ENCODE peak calls at places on chromosomes 7 and 10, in four cellular contexts. V is GF-D8, A is NCI-H146, F is NCI-H2107. W is an unnamed sample.

GRCh38 chr10:69880301-69881081 is 78.8 kb downstream of the COL13A1 start:
- DNase-seq in A (no peak), V (no peak), F (no peak), W (no peak)

GRCh38 chr10:75106242-75106641 is 5.2 kb upstream of the SAMD8 start:
- DNase-seq in A (no peak), F (no peak), V (no peak), W (no peak)

GRCh38 chr7:69277361-69277760 is 320.9 kb upstream of the AUTS2 start:
- DNase-seq in F (no peak), V (no peak), A (no peak), W (no peak)

GRCh38 chr10:59181668-59182067 is 5.2 kb downstream of the PHYHIPL start:
- DNase-seq in F (no peak), V (no peak), A (peak; percentile 36), W (peak; percentile 48)

GRCh38 chr10:14688606-14689005 is 86.1 kb downstream of the FAM107B start:
- DNase-seq in V (peak; percentile 17), F (no peak), A (no peak), W (no peak)

GRCh38 chr10:8365935-8366911 is 311.7 kb downstream of the GATA3 start:
- DNase-seq in F (no peak), A (no peak), V (no peak), W (peak; percentile 97)

GRCh38 chr7:66758964-66759628 is 18.6 kb downstream of the RABGEF1 start:
- DNase-seq in A (no peak), V (peak; percentile 99), F (no peak), W (no peak)

GRCh38 chr10:126523071-126523470 is 134.8 kb upstream of the ADAM12 start:
- DNase-seq in A (no peak), F (no peak), V (no peak), W (no peak)

GRCh38 chr7:28005075-28005847 is 175.3 kb downstream of the JAZF1 start:
- DNase-seq in V (no peak), F (no peak), A (no peak), W (no peak)

GRCh38 chr10:123565691-123566660 is 100.2 kb upstream of the GPR26 start:
- DNase-seq in V (no peak), F (no peak), A (no peak), W (no peak)

GRCh38 chr10:113457408-113457807 is 95.4 kb upstream of the HABP2 start:
- DNase-seq in V (no peak), F (no peak), A (no peak), W (no peak)

GRCh38 chr10:28432210-28432676 is 100.7 kb upstream of the WAC start:
- DNase-seq in V (peak; percentile 60), F (peak; percentile 23), A (peak; percentile 55), W (peak; percentile 45)

GRCh38 chr10:78756604-78757442 is 311.9 kb upstream of the ZMIZ1 start:
- DNase-seq in A (no peak), V (peak; percentile 83), F (no peak), W (peak; percentile 98)

GRCh38 chr10:78419481-78420265 is 386.0 kb downstream of the RPS24 start:
- DNase-seq in A (no peak), V (no peak), F (no peak), W (no peak)

GRCh38 chr7:1787681-1788235 is 117.7 kb downstream of the ELFN1 start:
- DNase-seq in F (no peak), A (no peak), V (no peak), W (no peak)

GRCh38 chr7:141158562-141158961 is 84.7 kb downstream of the TMEM178B start:
- DNase-seq in F (no peak), A (no peak), V (no peak), W (peak; percentile 96)

GRCh38 chr10:33334839-33335549 is 527 bp upstream of the NRP1 start:
- DNase-seq in A (peak; percentile 72), V (no peak), F (no peak), W (peak; percentile 82)

GRCh38 chr10:97400665-97401454 is at the start of gene RRP12:
- DNase-seq in A (peak; percentile 97), V (peak; percentile 93), F (peak; percentile 70), W (peak; percentile 97)

GRCh38 chr10:86168256-86168655 is 198.3 kb downstream of the GRID1 start:
- DNase-seq in V (no peak), F (no peak), A (no peak), W (no peak)

GRCh38 chr7:101128040-101128834 is 1.3 kb downstream of the SERPINE1 start:
- DNase-seq in V (no peak), A (no peak), F (no peak), W (no peak)

GRCh38 chr7:18590744-18591340 is 95.3 kb downstream of the HDAC9 start:
- DNase-seq in A (no peak), V (no peak), F (no peak), W (peak; percentile 43)

GRCh38 chr7:70156052-70156451 is 557.8 kb downstream of the AUTS2 start:
- DNase-seq in A (no peak), V (no peak), F (peak; percentile 49), W (no peak)

GRCh38 chr7:148790327-148790726 is 91.6 kb downstream of the CUL1 start:
- DNase-seq in A (no peak), F (no peak), V (no peak), W (no peak)

GRCh38 chr10:77041636-77042258 is 595.9 kb downstream of the KCNMA1 start:
- DNase-seq in A (no peak), V (peak; percentile 51), F (no peak), W (peak; percentile 18)

GRCh38 chr7:471866-472639 is 47.6 kb downstream of the PDGFA start:
- DNase-seq in F (no peak), V (no peak), A (no peak), W (peak; percentile 56)

GRCh38 chr10:127987467-127988380 is 80.8 kb downstream of the PTPRE start:
- DNase-seq in A (no peak), F (no peak), V (no peak), W (no peak)

GRCh38 chr7:66913118-66914049 is 7.6 kb upstream of the TMEM248 start:
- DNase-seq in A (no peak), F (no peak), V (no peak), W (no peak)

GRCh38 chr7:18873674-18874341 is 243.6 kb downstream of the TWIST1 start:
- DNase-seq in V (no peak), F (no peak), A (no peak), W (no peak)

GRCh38 chr10:1043532-1043995 is 5.4 kb downstream of the IDI1 start:
- DNase-seq in F (no peak), V (peak; percentile 95), A (no peak), W (no peak)

GRCh38 chr10:118594392-118595063 is 920 bp downstream of the PRLHR start:
- DNase-seq in V (no peak), A (no peak), F (no peak), W (no peak)

GRCh38 chr10:11698691-11699545 is 43.3 kb upstream of the ECHDC3 start:
- DNase-seq in V (no peak), F (no peak), A (no peak), W (no peak)

GRCh38 chr7:100215895-100216294 is 3.9 kb upstream of the PVRIG start:
- DNase-seq in V (no peak), A (no peak), F (no peak), W (no peak)

GRCh38 chr7:116787881-116788280 is 74.5 kb upstream of the CAPZA2 start:
- DNase-seq in A (no peak), F (no peak), V (no peak), W (no peak)

GRCh38 chr10:111656066-111656465 is 527.5 kb downstream of the GPAM start:
- DNase-seq in F (no peak), A (no peak), V (no peak), W (no peak)

GRCh38 chr10:65291276-65291675 is 1634.6 kb upstream of the LRRTM3 start:
- DNase-seq in F (no peak), A (no peak), V (no peak), W (peak; percentile 5)

GRCh38 chr7:134946260-134946659 is 40.0 kb upstream of the AGBL3 start:
- DNase-seq in A (no peak), V (no peak), F (no peak), W (no peak)

GRCh38 chr7:130379551-130380120 is 658 bp upstream of the CPA1 start:
- DNase-seq in V (no peak), A (no peak), F (no peak), W (no peak)

GRCh38 chr7:111730476-111731300 is 168.4 kb upstream of the IMMP2L start:
- DNase-seq in F (no peak), A (peak; percentile 10), V (no peak), W (no peak)

GRCh38 chr10:132373241-132373955 is 23.6 kb upstream of the PWWP2B start:
- DNase-seq in V (no peak), A (no peak), F (no peak), W (no peak)

W was measured in HT1080.